ENCODE peak calls at places on chromosomes 1 and 21, in four cellular contexts. One of them, this sample, is unnamed.

GRCh38 chr1:1199141-1199960 is 7.0 kb downstream of the TNFRSF18 start:
- DNase-seq in heart right ventricle: no peak
- DNase-seq in heart left ventricle: peak; percentile 5
- DNase-seq in SK-N-SH: peak; percentile 39
- DNase-seq in this sample: peak; percentile 42

GRCh38 chr1:226129230-226129629 is 57.3 kb downstream of the ACBD3 start:
- DNase-seq in heart right ventricle: no peak
- DNase-seq in heart left ventricle: no peak
- DNase-seq in SK-N-SH: no peak
- DNase-seq in this sample: no peak

GRCh38 chr1:224377676-224378006 is 21.0 kb downstream of the CNIH4 start:
- DNase-seq in heart right ventricle: no peak
- DNase-seq in heart left ventricle: no peak
- DNase-seq in SK-N-SH: no peak
- DNase-seq in this sample: no peak

GRCh38 chr1:6832789-6833188 is 47.5 kb downstream of the CAMTA1 start:
- DNase-seq in heart right ventricle: no peak
- DNase-seq in heart left ventricle: no peak
- DNase-seq in SK-N-SH: no peak
- DNase-seq in this sample: no peak

GRCh38 chr1:29289493-29289892 is 53.2 kb downstream of the PTPRU start:
- DNase-seq in heart right ventricle: no peak
- DNase-seq in heart left ventricle: no peak
- DNase-seq in SK-N-SH: no peak
- DNase-seq in this sample: no peak

GRCh38 chr1:62425041-62425440 is 11.8 kb upstream of the USP1 start:
- DNase-seq in heart right ventricle: no peak
- DNase-seq in heart left ventricle: no peak
- DNase-seq in SK-N-SH: peak; percentile 37
- DNase-seq in this sample: no peak

GRCh38 chr1:78176448-78176847 is 130.7 kb downstream of the GIPC2 start:
- DNase-seq in heart right ventricle: peak; percentile 6
- DNase-seq in heart left ventricle: peak; percentile 13
- DNase-seq in SK-N-SH: no peak
- DNase-seq in this sample: no peak

GRCh38 chr1:35499652-35500176 is 57.5 kb downstream of the KIAA0319L start:
- DNase-seq in heart right ventricle: no peak
- DNase-seq in heart left ventricle: no peak
- DNase-seq in SK-N-SH: peak; percentile 16
- DNase-seq in this sample: no peak

GRCh38 chr1:119743776-119744597 is 24.7 kb downstream of the HMGCS2 start:
- DNase-seq in heart right ventricle: peak; percentile 50
- DNase-seq in heart left ventricle: peak; percentile 41
- DNase-seq in SK-N-SH: peak; percentile 82
- DNase-seq in this sample: peak; percentile 62

GRCh38 chr1:204714194-204714860 is 28.8 kb upstream of the LRRN2 start:
- DNase-seq in heart right ventricle: no peak
- DNase-seq in heart left ventricle: no peak
- DNase-seq in SK-N-SH: no peak
- DNase-seq in this sample: no peak
- H3K4me1 ChIP-seq in heart right ventricle: no peaks in the 10 kb centered on the region
- H3K4me1 ChIP-seq in heart left ventricle: peaks cover 8% of the 10 kb centered on the region
- H3K4me1 ChIP-seq in SK-N-SH: no peaks in the 10 kb centered on the region
- H3K4me1 ChIP-seq in this sample: no peaks in the 10 kb centered on the region

GRCh38 chr1:154683820-154684219 is 75.8 kb upstream of the ADAR start:
- DNase-seq in heart right ventricle: no peak
- DNase-seq in heart left ventricle: no peak
- DNase-seq in SK-N-SH: no peak
- DNase-seq in this sample: no peak
- H3K9me3 ChIP-seq in heart right ventricle: no peaks in the 10 kb centered on the region
- H3K9me3 ChIP-seq in heart left ventricle: no peaks in the 10 kb centered on the region
- H3K9me3 ChIP-seq in SK-N-SH: no peaks in the 10 kb centered on the region
- H3K9me3 ChIP-seq in this sample: no peaks in the 10 kb centered on the region

GRCh38 chr1:159851386-159851785 is 11.1 kb downstream of the VSIG8 start:
- DNase-seq in heart right ventricle: no peak
- DNase-seq in heart left ventricle: no peak
- DNase-seq in SK-N-SH: no peak
- DNase-seq in this sample: no peak
- TF ChIP-seq CTCF in heart right ventricle: no peak
- TF ChIP-seq CTCF in heart left ventricle: no peak
- TF ChIP-seq CTCF in SK-N-SH: no peak
- TF ChIP-seq CTCF in this sample: no peak

GRCh38 chr1:68220420-68220819 is 11.9 kb downstream of the WLS start:
- DNase-seq in heart right ventricle: no peak
- DNase-seq in heart left ventricle: no peak
- DNase-seq in SK-N-SH: no peak
- DNase-seq in this sample: no peak
- H3K4me1 ChIP-seq in heart right ventricle: peaks cover 43% of the 10 kb centered on the region
- H3K4me1 ChIP-seq in heart left ventricle: peaks cover 12% of the 10 kb centered on the region
- H3K4me1 ChIP-seq in SK-N-SH: peaks cover 37% of the 10 kb centered on the region
- H3K4me1 ChIP-seq in this sample: peaks cover 36% of the 10 kb centered on the region

GRCh38 chr21:9759972-9760371 is 761.4 kb upstream of the TPTE start:
- DNase-seq in heart right ventricle: no peak
- DNase-seq in heart left ventricle: no peak
- DNase-seq in SK-N-SH: no peak
- DNase-seq in this sample: no peak
- H3K9me3 ChIP-seq in heart right ventricle: peaks cover 78% of the 10 kb centered on the region
- H3K9me3 ChIP-seq in heart left ventricle: peaks cover 19% of the 10 kb centered on the region
- H3K9me3 ChIP-seq in SK-N-SH: no peaks in the 10 kb centered on the region
- H3K9me3 ChIP-seq in this sample: peaks cover 3% of the 10 kb centered on the region

DNA sequence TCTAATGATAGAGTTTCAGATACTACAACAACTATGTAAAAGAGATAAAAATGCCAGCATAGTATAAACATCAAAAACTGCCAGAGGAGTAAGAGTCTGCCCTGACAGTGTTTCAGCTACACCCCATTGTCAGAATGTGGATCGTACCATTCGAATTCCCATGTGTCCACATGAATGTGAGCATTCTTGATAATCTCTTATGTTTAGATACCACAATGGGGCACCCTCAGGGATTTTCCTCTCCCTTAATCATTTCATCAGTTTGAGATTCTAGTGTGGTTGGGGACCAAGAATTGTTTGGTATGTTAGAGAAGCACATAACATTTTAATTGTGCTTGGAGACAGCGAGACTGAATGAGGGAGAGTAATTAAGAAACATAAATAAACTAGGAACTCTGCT is 120.2 kb downstream of the ZC3H11B start:
- DNase-seq in heart right ventricle: no peak
- DNase-seq in heart left ventricle: no peak
- DNase-seq in SK-N-SH: no peak
- DNase-seq in this sample: no peak
- TF ChIP-seq CTCF in heart right ventricle: no peak
- TF ChIP-seq CTCF in heart left ventricle: no peak
- TF ChIP-seq CTCF in SK-N-SH: no peak
- TF ChIP-seq CTCF in this sample: no peak

This sample was measured in psoas muscle.